ENCODE peak calls at places on chromosomes 1 and 21, in ten cellular contexts. E is colonic mucosa; X is mucosa of descending colon; U is pancreas; J is CD8-positive, alpha-beta T cell; K is psoas muscle; B is fibroblast of lung; D is H1; N is tibial nerve; R is neural progenitor cell. M is an unnamed sample. For H3K36me3, the result is how much of the 10 kb centered on the place peaks cover.

GRCh38 chr1:244760471-244760870 is 75.0 kb upstream of the COX20 start:
- DNase-seq in E (no peak), X (no peak), U (no peak), J (no peak), K (no peak), B (no peak), D (no peak), N (no peak), R (no peak), M (no peak)

GRCh38 chr1:103170608-103171007 is 62.3 kb upstream of the COL11A1 start:
- DNase-seq in E (no peak), X (no peak), U (no peak), J (no peak), K (no peak), B (peak), D (no peak), N (no peak), R (no peak), M (no peak)

GRCh38 chr1:51322417-51323101 is 7.8 kb downstream of the TTC39A start:
- DNase-seq in E (no peak), X (no peak), U (no peak), J (no peak), K (no peak), B (no peak), D (no peak), N (no peak), R (no peak), M (no peak)

GRCh38 chr1:44521378-44522080 is 116.5 kb downstream of the RNF220 start:
- DNase-seq in E (no peak), X (no peak), U (no peak), J (no peak), K (no peak), B (no peak), D (no peak), N (no peak), R (no peak), M (no peak)

GRCh38 chr1:116841569-116842364 is 67.9 kb upstream of the PTGFRN start:
- DNase-seq in E (no peak), X (no peak), U (no peak), J (no peak), K (no peak), B (no peak), D (no peak), N (no peak), R (no peak), M (no peak)

GRCh38 chr1:30748699-30749401 is 8.7 kb downstream of the LAPTM5 start:
- DNase-seq in E (no peak), X (no peak), U (no peak), J (no peak), K (no peak), B (no peak), D (no peak), N (no peak), R (no peak), M (no peak)

GRCh38 chr1:1069061-1069710 is 4.9 kb downstream of the RNF223 start:
- DNase-seq in E (peak), X (peak), U (peak), J (peak), K (peak), B (peak), D (peak), N (no peak), R (peak), M (peak)

GRCh38 chr1:52751589-52752306 is 25.5 kb downstream of the ZYG11B start:
- DNase-seq in E (no peak), X (no peak), U (peak), J (no peak), K (no peak), B (peak), D (no peak), N (no peak), R (no peak), M (no peak)

GRCh38 chr1:53602376-53602775 is 136.6 kb downstream of the GLIS1 start:
- DNase-seq in E (no peak), X (no peak), U (no peak), J (no peak), K (no peak), B (no peak), D (no peak), N (no peak), R (no peak), M (no peak)

DNA sequence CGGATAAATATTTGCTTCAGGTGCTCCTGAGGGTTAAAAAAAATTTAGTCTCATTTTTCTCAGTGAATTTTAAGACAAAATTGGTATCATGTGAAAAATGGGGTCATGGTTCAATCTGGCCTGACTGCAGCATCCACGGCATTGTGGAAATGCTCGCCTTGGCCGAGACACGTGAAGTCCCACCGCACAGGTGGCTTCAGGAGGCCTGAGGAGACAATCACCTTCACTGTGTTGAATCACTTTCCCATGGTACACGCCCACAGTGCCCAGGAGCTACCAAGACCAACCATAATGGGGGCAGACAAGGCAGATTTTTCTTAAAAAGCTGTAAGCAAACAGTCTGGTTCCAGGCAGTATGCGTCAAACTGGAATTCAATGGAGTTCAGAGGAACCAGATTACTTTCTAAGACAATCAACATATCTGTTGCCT is 11.0 kb upstream of the CPLANE2 start:
- DNase-seq in E (no peak), X (no peak), U (no peak), J (no peak), K (no peak), B (no peak), D (no peak), N (no peak), R (no peak), M (peak)
- H3K36me3 ChIP-seq in E (under half), X (under half), U (under half), J (under half), K (under half), B (under half), D (under half), N (under half), R (under half), M (under half)

GRCh38 chr1:75964760-75965408 is 32.7 kb upstream of the ASB17 start:
- DNase-seq in E (no peak), X (no peak), U (no peak), J (no peak), K (no peak), B (peak), D (no peak), N (no peak), R (no peak), M (no peak)
- TF ChIP-seq CTCF in E (no peak), X (no peak), U (no peak), J (no peak), K (no peak), B (no peak), D (no peak), N (no peak), R (no peak), M (no peak)

GRCh38 chr21:31922881-31923280 is 50.1 kb downstream of the HUNK start:
- DNase-seq in E (no peak), X (no peak), U (no peak), J (no peak), K (no peak), B (no peak), D (no peak), N (no peak), R (no peak), M (no peak)
- H3K36me3 ChIP-seq in E (under half), X (under half), U (under half), J (under half), K (under half), B (under half), D (under half), N (under half), R (under half), M (under half)

GRCh38 chr1:235597867-235598553 is 51.6 kb downstream of the GNG4 start:
- DNase-seq in E (no peak), X (no peak), U (no peak), J (no peak), K (no peak), B (peak), D (no peak), N (no peak), R (peak), M (peak)
- TF ChIP-seq CTCF in E (peak), X (no peak), U (no peak), J (no peak), K (no peak), B (peak), D (peak), N (no peak), R (peak), M (peak)

GRCh38 chr1:3865606-3866160 is 8.4 kb downstream of the DFFB start:
- DNase-seq in E (no peak), X (no peak), U (no peak), J (no peak), K (no peak), B (no peak), D (no peak), N (no peak), R (no peak), M (no peak)

GRCh38 chr1:3863231-3863935 is 6.1 kb downstream of the DFFB start:
- DNase-seq in E (no peak), X (no peak), U (no peak), J (no peak), K (no peak), B (no peak), D (no peak), N (no peak), R (no peak), M (no peak)

GRCh38 chr1:3869751-3870301 is 12.6 kb downstream of the DFFB start:
- DNase-seq in E (peak), X (no peak), U (no peak), J (no peak), K (no peak), B (no peak), D (no peak), N (no peak), R (peak), M (no peak)

GRCh38 chr1:3868464-3869006 is 11.3 kb downstream of the DFFB start:
- DNase-seq in E (no peak), X (no peak), U (no peak), J (no peak), K (no peak), B (no peak), D (no peak), N (no peak), R (no peak), M (no peak)

DNA sequence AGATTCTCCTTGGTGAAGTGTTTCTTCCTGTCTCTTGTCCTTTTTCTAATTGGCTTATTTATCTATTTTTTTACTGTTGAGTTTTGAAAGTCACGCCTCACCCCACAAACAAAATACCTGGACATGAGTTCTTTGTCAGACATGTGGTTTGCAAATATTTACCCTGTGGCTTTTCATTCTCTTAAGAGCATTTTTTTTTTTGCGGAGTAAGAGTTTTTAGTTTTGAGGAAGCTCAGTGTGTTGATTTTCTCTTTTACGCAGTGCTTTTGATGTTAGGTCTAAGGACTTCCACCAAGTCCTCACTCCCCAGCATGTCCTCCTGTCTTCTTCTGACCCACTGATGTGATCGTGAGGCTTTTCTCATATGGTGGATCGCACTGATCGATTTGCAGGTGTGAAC is 7.6 kb downstream of the DFFB start:
- DNase-seq in E (no peak), X (no peak), U (no peak), J (no peak), K (no peak), B (no peak), D (no peak), N (no peak), R (no peak), M (peak)
- H3K36me3 ChIP-seq in E (under half), X (under half), U (under half), J (under half), K (under half), B (under half), D (under half), N (half or more), R (under half), M (under half)

GRCh38 chr1:55289614-55290013 is 74.5 kb upstream of the USP24 start:
- DNase-seq in E (no peak), X (no peak), U (no peak), J (no peak), K (no peak), B (no peak), D (no peak), N (no peak), R (no peak), M (no peak)
- TF ChIP-seq CTCF in E (no peak), X (no peak), U (no peak), J (no peak), K (no peak), B (no peak), D (peak), N (no peak), R (peak), M (no peak)

GRCh38 chr21:33419538-33420123 is 16.4 kb downstream of the IFNGR2 start:
- DNase-seq in E (no peak), X (no peak), U (no peak), J (no peak), K (no peak), B (peak), D (no peak), N (no peak), R (no peak), M (no peak)
- H3K36me3 ChIP-seq in E (under half), X (under half), U (under half), J (under half), K (half or more), B (under half), D (under half), N (half or more), R (under half), M (under half)

GRCh38 chr1:219067350-219067712 is 106.3 kb upstream of the LYPLAL1 start:
- DNase-seq in E (no peak), X (no peak), U (no peak), J (no peak), K (no peak), B (no peak), D (no peak), N (no peak), R (no peak), M (no peak)
- TF ChIP-seq CTCF in E (no peak), X (no peak), U (no peak), J (no peak), K (no peak), B (no peak), D (no peak), N (no peak), R (no peak), M (no peak)

GRCh38 chr1:56510642-56511021 is 68.7 kb downstream of the PLPP3 start:
- DNase-seq in E (no peak), X (no peak), U (no peak), J (no peak), K (no peak), B (no peak), D (no peak), N (no peak), R (no peak), M (no peak)

GRCh38 chr1:56509713-56510641 is 69.4 kb downstream of the PLPP3 start:
- DNase-seq in E (no peak), X (no peak), U (no peak), J (no peak), K (no peak), B (no peak), D (no peak), N (no peak), R (peak), M (no peak)

GRCh38 chr1:56513095-56513494 is 66.3 kb downstream of the PLPP3 start:
- DNase-seq in E (no peak), X (no peak), U (no peak), J (no peak), K (no peak), B (no peak), D (no peak), N (no peak), R (no peak), M (no peak)

GRCh38 chr1:56508523-56508983 is 70.8 kb downstream of the PLPP3 start:
- DNase-seq in E (peak), X (peak), U (peak), J (no peak), K (peak), B (peak), D (no peak), N (peak), R (no peak), M (peak)

GRCh38 chr1:56511323-56511722 is 68.0 kb downstream of the PLPP3 start:
- DNase-seq in E (no peak), X (no peak), U (no peak), J (no peak), K (no peak), B (no peak), D (no peak), N (no peak), R (no peak), M (no peak)
- H3K36me3 ChIP-seq in E (under half), X (under half), U (under half), J (under half), K (half or more), B (under half), D (under half), N (half or more), R (under half), M (under half)

M was measured in bronchial epithelial cell.